ENCODE peak calls at places on chromosomes 5 and 9, in six cellular contexts. Q is NCI-H2107, K is stomach, W is GM03348, C is natural killer cell, N is fibroblast of lung. X is an unnamed sample.

GRCh38 chr5:65364907-65365306 is 116.8 kb downstream of the ADAMTS6 start:
- DNase-seq in Q (no peak), N (peak; percentile 44), W (no peak), C (no peak), K (no peak), X (no peak)

GRCh38 chr9:91795500-91796241 is 154.4 kb downstream of the ROR2 start:
- DNase-seq in C (no peak), Q (no peak), W (no peak), N (peak; percentile 56), K (no peak), X (no peak)

GRCh38 chr5:141674747-141675146 is 7.3 kb downstream of the ARAP3 start:
- DNase-seq in K (no peak), Q (no peak), W (no peak), C (no peak), N (no peak), X (no peak)

GRCh38 chr9:89871871-89872331 is 267.1 kb downstream of the GADD45G start:
- DNase-seq in K (peak; percentile 19), N (no peak), C (no peak), Q (no peak), W (no peak), X (no peak)

GRCh38 chr5:88875609-88876234 is 7.3 kb downstream of the MEF2C start:
- DNase-seq in C (no peak), N (no peak), Q (no peak), K (no peak), W (no peak), X (no peak)

GRCh38 chr5:167057665-167058064 is 1233.8 kb upstream of the WWC1 start:
- DNase-seq in K (no peak), Q (no peak), C (no peak), W (no peak), N (peak; percentile 78), X (no peak)

GRCh38 chr5:57386958-57387357 is 95.7 kb downstream of the ACTBL2 start:
- DNase-seq in Q (no peak), W (peak; percentile 42), N (peak; percentile 66), C (no peak), K (no peak), X (no peak)

GRCh38 chr5:27008604-27009564 is 29.5 kb downstream of the CDH9 start:
- DNase-seq in C (no peak), N (no peak), Q (no peak), W (no peak), K (no peak), X (no peak)

GRCh38 chr5:159133041-159133741 is 33.5 kb upstream of the EBF1 start:
- DNase-seq in C (no peak), W (peak; percentile 72), Q (peak; percentile 6), N (peak; percentile 87), K (no peak), X (no peak)

GRCh38 chr9:89919171-89919681 is 314.4 kb downstream of the GADD45G start:
- DNase-seq in C (no peak), K (peak; percentile 42), N (no peak), Q (no peak), W (no peak), X (peak; percentile 60)